ENCODE peak calls at places on chromosomes 11 and 22, in four cellular contexts. K is mammary epithelial cell, M is fibroblast of lung, F is lower leg skin. T is an unnamed sample.

GRCh38 chr11:79807506-79807905 is 366.7 kb upstream of the TENM4 start:
- DNase-seq in K (peak), M (no peak), F (no peak), T (peak)

GRCh38 chr11:32312865-32313403 is 122.4 kb downstream of the WT1 start:
- DNase-seq in K (peak), M (peak), F (no peak), T (peak)

GRCh38 chr11:69393865-69394233 is 87.6 kb upstream of the LINC01488 start:
- DNase-seq in F (no peak), M (no peak), K (no peak), T (no peak)

GRCh38 chr11:123451183-123451907 is 21.3 kb downstream of the GRAMD1B start:
- DNase-seq in F (no peak), K (no peak), M (no peak), T (no peak)

GRCh38 chr11:65293909-65294381 is 20.7 kb upstream of the CDC42EP2 start:
- DNase-seq in M (no peak), F (no peak), K (no peak), T (no peak)

GRCh38 chr11:115745545-115746265 is 241.5 kb upstream of the CADM1 start:
- DNase-seq in M (no peak), K (no peak), F (no peak), T (no peak)

GRCh38 chr22:48563966-48564330 is 1263.7 kb downstream of the BRD1 start:
- DNase-seq in F (no peak), K (no peak), M (no peak), T (no peak)

GRCh38 chr11:73236879-73237278 is 18.8 kb downstream of the P2RY2 start:
- DNase-seq in F (no peak), K (peak), M (no peak), T (peak)

GRCh38 chr22:47275479-47276218 is 513.2 kb downstream of the TBC1D22A start:
- DNase-seq in F (no peak), M (peak), K (no peak), T (no peak)

GRCh38 chr11:75966546-75967287 is 151.7 kb downstream of the UVRAG start:
- DNase-seq in F (no peak), K (peak), M (peak), T (peak)

GRCh38 chr11:84890706-84891105 is 736.4 kb downstream of the DLG2 start:
- DNase-seq in K (no peak), M (peak), F (no peak), T (no peak)

GRCh38 chr11:104095791-104096190 is 59.4 kb downstream of the DDI1 start:
- DNase-seq in M (no peak), K (no peak), F (no peak), T (no peak)

GRCh38 chr11:76631566-76632308 is 38.8 kb downstream of the LRRC32 start:
- DNase-seq in M (no peak), F (peak), K (no peak), T (no peak)

GRCh38 chr11:107385361-107385982 is 72.2 kb downstream of the CWF19L2 start:
- DNase-seq in M (peak), K (peak), F (no peak), T (peak)

GRCh38 chr22:49956914-49957825 is 3.4 kb upstream of the PIM3 start:
- DNase-seq in K (no peak), F (peak), M (no peak), T (no peak)

GRCh38 chr11:6351782-6352181 is 31.5 kb upstream of the CAVIN3 start:
- DNase-seq in M (no peak), K (no peak), F (no peak), T (peak)

GRCh38 chr11:127195791-127196190 is 195.2 kb upstream of the KIRREL3 start:
- DNase-seq in F (no peak), M (no peak), K (no peak), T (no peak)

GRCh38 chr11:1010006-1010405 is 26.5 kb downstream of the MUC6 start:
- DNase-seq in M (no peak), K (no peak), F (no peak), T (no peak)

GRCh38 chr11:11948242-11948947 is 60.0 kb downstream of the DKK3 start:
- DNase-seq in M (no peak), K (no peak), F (no peak), T (peak)

GRCh38 chr22:24091551-24092420 is 80.7 kb downstream of the CABIN1 start:
- DNase-seq in K (no peak), M (no peak), F (peak), T (no peak)

GRCh38 chr22:20125201-20126174 is 6.1 kb upstream of the ZDHHC8 start:
- DNase-seq in F (no peak), M (no peak), K (no peak), T (no peak)

GRCh38 chr22:35155403-35156025 is 89.6 kb downstream of the ISX start:
- DNase-seq in K (no peak), M (no peak), F (peak), T (no peak)

GRCh38 chr11:2175659-2176058 is 4.0 kb upstream of the TH start:
- DNase-seq in M (peak), K (peak), F (no peak), T (peak)

GRCh38 chr11:2179516-2179915 is 7.9 kb upstream of the TH start:
- DNase-seq in K (no peak), M (no peak), F (no peak), T (no peak)

GRCh38 chr11:2176389-2176900 is 4.8 kb upstream of the TH start:
- DNase-seq in K (no peak), F (no peak), M (peak), T (no peak)

GRCh38 chr11:2178906-2179494 is 7.4 kb upstream of the TH start:
- DNase-seq in M (peak), F (no peak), K (peak), T (peak)

DNA sequence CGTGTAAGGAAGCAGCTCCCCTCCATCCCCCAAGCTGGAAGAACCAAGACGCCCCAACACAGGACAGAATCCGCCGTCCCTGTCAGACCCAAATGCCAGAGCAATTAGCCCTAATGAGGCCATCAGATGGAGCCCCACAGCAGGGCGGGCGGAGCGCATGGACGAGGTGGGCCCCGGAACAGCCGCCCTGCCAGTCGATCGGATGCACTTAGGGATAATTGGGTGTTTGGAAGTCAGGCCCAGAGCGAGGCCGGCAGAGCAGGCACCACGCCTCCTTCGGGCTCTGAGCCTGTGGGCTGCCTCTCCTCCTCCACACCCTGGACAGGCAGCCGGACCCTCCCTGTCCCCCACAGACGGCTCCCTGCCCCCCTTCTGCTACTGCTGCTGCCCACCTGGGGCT is 5.5 kb upstream of the TH start:
- DNase-seq in F (no peak), K (no peak), M (no peak), T (no peak)
- H3K4me3 ChIP-seq in F (no peak), K (no peak), M (no peak), T (no peak)

GRCh38 chr11:67666303-67666645 is 8.1 kb downstream of the ALDH3B2 start:
- DNase-seq in F (peak), M (no peak), K (no peak), T (no peak)

GRCh38 chr11:67667490-67668190 is 6.8 kb downstream of the ALDH3B2 start:
- DNase-seq in K (no peak), M (no peak), F (peak), T (no peak)

GRCh38 chr11:67670316-67671210 is 3.9 kb downstream of the ALDH3B2 start:
- DNase-seq in K (no peak), M (no peak), F (peak), T (no peak)

GRCh38 chr11:67666676-67667489 is 7.5 kb downstream of the ALDH3B2 start:
- DNase-seq in F (peak), M (no peak), K (no peak), T (no peak)

DNA sequence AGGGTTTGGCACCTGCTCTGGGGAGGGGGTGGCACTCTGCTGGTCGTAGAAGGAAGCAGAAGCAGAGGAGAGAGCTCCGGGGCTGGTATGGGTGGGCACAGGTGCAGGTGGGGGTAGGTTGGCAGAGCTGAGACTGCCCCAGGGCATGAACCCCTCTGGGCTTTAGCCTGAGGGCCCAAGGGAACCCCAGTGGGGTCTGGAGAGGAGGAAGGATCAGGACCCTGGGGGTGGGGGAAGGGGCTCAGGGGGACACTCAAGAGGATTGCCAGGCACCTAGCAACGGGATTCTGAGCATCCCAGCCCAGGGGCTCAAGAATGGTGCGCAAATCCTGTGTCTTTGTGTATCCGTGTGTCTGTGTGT is 6.3 kb downstream of the ALDH3B2 start:
- DNase-seq in F (peak), M (no peak), K (no peak), T (no peak)
- H3K4me3 ChIP-seq in F (no peak), M (no peak), K (no peak), T (no peak)

GRCh38 chr11:45248501-45249011 is 37.6 kb downstream of the SYT13 start:
- DNase-seq in K (no peak), F (no peak), M (no peak), T (no peak)

GRCh38 chr11:45243931-45244330 is 42.2 kb downstream of the SYT13 start:
- DNase-seq in K (no peak), M (no peak), F (no peak), T (no peak)

GRCh38 chr11:45247433-45247832 is 38.7 kb downstream of the SYT13 start:
- DNase-seq in F (no peak), M (no peak), K (no peak), T (no peak)

GRCh38 chr11:45245237-45246045 is 40.7 kb downstream of the SYT13 start:
- DNase-seq in K (no peak), M (no peak), F (no peak), T (no peak)

GRCh38 chr11:45246241-45246640 is 39.9 kb downstream of the SYT13 start:
- DNase-seq in M (no peak), K (no peak), F (no peak), T (no peak)
- H3K4me3 ChIP-seq in M (no peak), K (no peak), F (no peak), T (no peak)

GRCh38 chr11:113505046-113505445 is 29.8 kb upstream of the DRD2 start:
- DNase-seq in K (peak), F (no peak), M (peak), T (no peak)

GRCh38 chr11:113505541-113506375 is 30.6 kb upstream of the DRD2 start:
- DNase-seq in K (peak), M (peak), F (peak), T (peak)

GRCh38 chr11:113504071-113504470 is 28.9 kb upstream of the DRD2 start:
- DNase-seq in M (no peak), F (no peak), K (no peak), T (no peak)

GRCh38 chr11:113506461-113506860 is 31.3 kb upstream of the DRD2 start:
- DNase-seq in F (no peak), K (no peak), M (no peak), T (no peak)

DNA sequence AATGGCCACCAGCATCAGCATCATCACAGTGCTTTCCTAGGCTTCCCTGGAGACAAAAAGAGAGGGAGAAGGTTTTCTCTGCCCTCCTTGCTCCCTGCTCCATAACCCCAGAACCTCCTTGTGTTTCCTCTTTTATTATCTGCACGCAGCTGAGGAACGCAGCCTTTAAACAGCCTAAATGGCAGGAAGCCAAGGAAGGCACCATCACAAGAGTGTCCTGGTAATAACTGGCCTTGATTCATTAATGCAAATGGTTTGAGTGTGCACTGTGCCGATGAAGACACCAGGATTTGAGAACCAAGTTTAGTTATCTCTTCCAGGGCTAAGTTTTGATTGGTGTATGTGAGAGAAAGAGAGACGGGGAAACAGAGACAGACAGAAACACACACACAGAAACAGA is 29.4 kb upstream of the DRD2 start:
- DNase-seq in M (no peak), K (no peak), F (no peak), T (no peak)
- H3K4me3 ChIP-seq in M (no peak), K (no peak), F (no peak), T (no peak)

GRCh38 chr22:37697540-37697835 is 640 bp downstream of the TRIOBP start:
- DNase-seq in M (no peak), F (no peak), K (no peak), T (no peak)
- H3K4me3 ChIP-seq in M (no peak), F (no peak), K (no peak), T (no peak)

GRCh38 chr11:63729326-63729725 is 39.2 kb downstream of the ZFTA start:
- DNase-seq in M (no peak), F (no peak), K (no peak), T (no peak)
- H3K4me3 ChIP-seq in M (no peak), F (no peak), K (no peak), T (no peak)

DNA sequence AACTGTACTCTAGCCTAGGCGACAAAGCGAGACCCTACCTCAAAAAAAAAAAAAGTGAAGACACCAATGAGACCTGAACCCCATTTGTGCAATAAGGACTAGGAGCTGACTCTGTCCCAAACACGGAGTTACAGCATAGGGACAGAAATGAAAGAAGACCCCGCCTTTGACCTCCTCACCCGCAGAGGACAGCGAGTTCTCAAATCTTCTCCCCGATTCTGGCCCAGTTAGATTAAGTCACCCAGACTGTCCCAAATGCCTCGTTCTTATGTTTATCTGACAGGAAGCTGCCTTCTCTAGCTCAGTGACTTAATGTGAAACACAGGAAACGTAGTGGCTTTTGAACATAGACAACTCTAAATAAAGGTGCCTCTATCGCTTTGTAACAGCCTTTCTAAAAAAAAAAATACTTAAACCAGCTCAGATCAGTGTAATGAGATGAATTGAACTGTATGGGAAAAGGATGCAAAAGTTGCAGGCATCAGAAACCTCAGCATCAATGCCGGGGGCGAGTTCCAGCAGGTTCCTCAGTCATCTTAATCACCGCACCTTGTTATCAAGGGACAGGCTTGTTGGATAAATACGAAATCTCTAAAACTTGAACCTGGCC is 10.6 kb downstream of the MYH9 start:
- DNase-seq in K (no peak), F (no peak), M (no peak), T (no peak)
- H3K4me3 ChIP-seq in K (no peak), F (no peak), M (no peak), T (no peak)

DNA sequence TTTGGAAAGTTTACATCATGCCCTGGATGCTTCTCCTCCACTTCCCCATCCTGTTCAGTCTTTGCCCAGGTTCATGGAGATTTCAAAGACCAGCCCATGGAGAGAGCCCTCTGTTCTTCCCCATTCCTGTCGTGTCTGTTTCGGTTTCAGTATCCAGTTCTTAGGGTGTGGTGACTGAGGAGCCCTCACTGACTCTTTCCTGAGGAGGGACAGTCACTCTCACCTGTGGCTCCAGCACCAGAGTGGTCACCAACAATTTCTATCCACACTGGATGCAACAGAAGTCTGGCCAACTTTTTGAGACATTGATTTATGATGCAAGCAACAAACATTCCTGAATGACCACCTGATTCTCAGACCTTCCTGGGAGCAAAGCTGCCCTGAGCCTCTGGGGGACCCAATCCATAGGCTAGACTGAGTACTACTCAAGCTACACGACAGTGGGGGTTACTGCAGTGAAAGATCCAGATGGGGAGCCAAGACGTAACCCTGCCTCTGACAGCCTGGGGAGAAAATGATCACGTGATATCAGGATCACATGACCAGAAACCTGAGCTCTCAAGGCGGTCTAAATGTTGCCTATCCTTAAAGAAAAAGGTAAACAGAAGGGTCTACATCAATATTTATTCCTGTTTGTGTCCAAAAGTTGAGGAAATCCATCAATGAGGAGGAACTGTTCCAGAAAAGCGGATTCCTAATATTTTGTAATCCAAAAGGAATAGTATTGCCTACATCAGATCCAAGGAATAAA is 76.2 kb upstream of the VPREB1 start:
- DNase-seq in K (peak), M (peak), F (no peak), T (peak)
- H3K4me3 ChIP-seq in K (no peak), M (no peak), F (peak), T (peak)

DNA sequence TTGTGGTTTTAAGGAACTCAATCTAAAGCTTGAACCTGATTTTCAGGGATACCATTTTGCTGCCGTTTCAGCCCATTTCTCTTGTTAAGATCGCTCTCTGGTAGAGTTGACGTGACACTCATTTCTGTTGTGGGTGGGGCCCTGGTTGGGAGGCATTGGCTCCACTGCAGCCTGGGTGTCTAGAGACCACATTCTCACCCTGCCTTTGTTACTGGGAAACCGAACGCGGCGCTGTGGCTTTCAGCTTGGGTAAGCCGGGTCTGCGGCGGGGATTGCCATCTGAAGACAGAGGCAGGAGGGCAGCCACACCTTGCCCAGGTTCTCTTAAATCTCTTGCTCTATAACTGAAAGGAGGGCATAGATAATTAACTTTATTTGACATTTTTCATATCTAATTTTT is 3.2 kb downstream of the EHF start:
- DNase-seq in F (no peak), K (no peak), M (no peak), T (peak)
- H3K4me3 ChIP-seq in F (no peak), K (no peak), M (no peak), T (peak)

T was measured in epithelial cell of esophagus.